ENCODE peak calls at places on chromosomes 2 and 18, in four cellular contexts. G is A549, H is mucosa of gallbladder, R is kidney glomerular epithelial cell. L is an unnamed sample.

GRCh38 chr2:120134263-120134662 is 88.9 kb downstream of the TMEM185B start:
- DNase-seq in G (peak; percentile 78), H (no peak), R (peak; percentile 83), L (no peak)

GRCh38 chr18:12326711-12327460 is 18.8 kb downstream of the TUBB6 start:
- DNase-seq in G (no peak), H (no peak), R (no peak), L (no peak)

GRCh38 chr2:9112079-9112721 is 94.4 kb upstream of the ASAP2 start:
- DNase-seq in G (peak; percentile 65), H (peak; percentile 57), R (peak; percentile 70), L (no peak)

GRCh38 chr2:130150181-130151144 is 5.6 kb upstream of the CCDC74B start:
- DNase-seq in G (no peak), H (no peak), R (no peak), L (no peak)

GRCh38 chr2:19753314-19753713 is 148.5 kb downstream of the TTC32 start:
- DNase-seq in G (no peak), H (no peak), R (no peak), L (no peak)

GRCh38 chr2:191625016-191625415 is 52.9 kb upstream of the NABP1 start:
- DNase-seq in G (peak; percentile 55), H (no peak), R (no peak), L (peak; percentile 16)

GRCh38 chr2:121359170-121359569 is 74.2 kb upstream of the TFCP2L1 start:
- DNase-seq in G (no peak), H (no peak), R (no peak), L (no peak)

GRCh38 chr2:77268626-77269025 is 253.6 kb downstream of the LRRTM4 start:
- DNase-seq in G (no peak), H (no peak), R (no peak), L (no peak)

GRCh38 chr2:40364143-40364903 is 87.6 kb downstream of the SLC8A1 start:
- DNase-seq in G (peak; percentile 13), H (no peak), R (peak; percentile 38), L (no peak)

GRCh38 chr18:36162981-36163380 is 24.3 kb upstream of the MOCOS start:
- DNase-seq in G (no peak), H (no peak), R (no peak), L (no peak)

GRCh38 chr2:215397632-215398341 is 38.1 kb downstream of the FN1 start:
- DNase-seq in G (peak; percentile 32), H (no peak), R (no peak), L (no peak)

GRCh38 chr2:110748489-110748867 is 16.1 kb downstream of the ACOXL start:
- DNase-seq in G (no peak), H (no peak), R (no peak), L (peak; percentile 22)

GRCh38 chr18:58230438-58231179 is 186.6 kb downstream of the NEDD4L start:
- DNase-seq in G (peak; percentile 68), H (peak; percentile 48), R (peak; percentile 59), L (no peak)

GRCh38 chr2:207296265-207296948 is 130.7 kb upstream of the KLF7 start:
- DNase-seq in G (no peak), H (no peak), R (no peak), L (no peak)

GRCh38 chr2:216721141-216721540 is 25.8 kb upstream of the IGFBP5 start:
- DNase-seq in G (no peak), H (no peak), R (no peak), L (no peak)

GRCh38 chr2:62785810-62786593 is 80.5 kb downstream of the EHBP1 start:
- DNase-seq in G (peak; percentile 48), H (no peak), R (no peak), L (no peak)

L was measured in T-helper 17 cell.